ENCODE peak calls at places on chromosomes 11 and 22, in five cellular contexts. E is brain microvascular endothelial cell, O is uterus, Q is cardiac muscle cell, P is upper lobe of left lung. B is an unnamed sample.
A peak's percentile ranks its signal among the peaks of the same experiment; 100 is the strongest.

GRCh38 chr11:8814209-8814922 is 96.6 kb upstream of the AKIP1 start:
- DNase-seq in P (no peak), E (no peak), Q (no peak), O (no peak), B (no peak)

GRCh38 chr11:96196074-96196787 is 146.8 kb downstream of the MAML2 start:
- DNase-seq in E (no peak), Q (no peak), O (no peak), P (no peak), B (no peak)

GRCh38 chr11:85772700-85773099 is 38.2 kb downstream of the SYTL2 start:
- DNase-seq in Q (peak; percentile 39), P (no peak), O (no peak), E (no peak), B (no peak)

GRCh38 chr11:34890812-34891211 is 25.4 kb downstream of the APIP start:
- DNase-seq in P (no peak), O (no peak), E (peak; percentile 6), Q (peak; percentile 73), B (no peak)

GRCh38 chr11:114296190-114296978 is at the start of gene NNMT:
- DNase-seq in O (peak; percentile 74), Q (peak; percentile 99), E (peak; percentile 90), P (peak; percentile 66), B (no peak)

GRCh38 chr11:72221386-72221785 is 3.2 kb upstream of the INPPL1 start:
- DNase-seq in E (no peak), Q (no peak), P (peak; percentile 52), O (no peak), B (no peak)

GRCh38 chr11:86687083-86687799 is 14.8 kb upstream of the ME3 start:
- DNase-seq in O (no peak), P (no peak), Q (no peak), E (no peak), B (no peak)

GRCh38 chr11:77634724-77635123 is 2.9 kb downstream of the CLNS1A start:
- DNase-seq in P (no peak), Q (no peak), E (no peak), O (no peak), B (no peak)

GRCh38 chr22:19166421-19166820 is 12.1 kb downstream of the SLC25A1 start:
- DNase-seq in E (no peak), O (no peak), P (no peak), Q (no peak), B (no peak)

GRCh38 chr11:130114281-130114680 is 44.6 kb downstream of the APLP2 start:
- DNase-seq in E (no peak), Q (no peak), P (no peak), O (no peak), B (no peak)

GRCh38 chr11:65743928-65744698 is 23.5 kb upstream of the RNASEH2C start:
- DNase-seq in Q (peak; percentile 54), E (no peak), O (no peak), P (peak; percentile 32), B (no peak)

GRCh38 chr11:119531623-119532022 is 108.7 kb upstream of the THY1 start:
- DNase-seq in O (no peak), Q (no peak), E (no peak), P (no peak), B (no peak)

GRCh38 chr11:57778318-57779037 is 16.9 kb downstream of the CTNND1 start:
- DNase-seq in P (peak; percentile 91), E (peak; percentile 100), O (peak; percentile 82), Q (peak; percentile 100), B (no peak)

GRCh38 chr22:17097062-17097461 is 12.3 kb downstream of the IL17RA start:
- DNase-seq in Q (no peak), E (no peak), O (no peak), P (no peak), B (no peak)

GRCh38 chr11:128359515-128359914 is 227.8 kb downstream of the ETS1 start:
- DNase-seq in E (no peak), P (no peak), Q (peak; percentile 61), O (no peak), B (no peak)

GRCh38 chr11:34266987-34267386 is 90.8 kb downstream of the ABTB2 start:
- DNase-seq in P (no peak), E (no peak), Q (peak; percentile 48), O (peak; percentile 46), B (no peak)

GRCh38 chr11:113647856-113648255 is 58.3 kb downstream of the TMPRSS5 start:
- DNase-seq in Q (no peak), E (no peak), O (no peak), P (no peak), B (no peak)

GRCh38 chr11:118894192-118894591 is 10.5 kb downstream of the CXCR5 start:
- DNase-seq in P (no peak), Q (no peak), E (no peak), O (no peak), B (no peak)

GRCh38 chr11:33742249-33742851 is 6.1 kb upstream of the CD59 start:
- DNase-seq in O (no peak), E (no peak), P (no peak), Q (peak; percentile 60), B (no peak)

GRCh38 chr11:2173761-2174160 is 2.1 kb upstream of the TH start:
- DNase-seq in E (no peak), Q (no peak), P (no peak), O (no peak), B (no peak)

GRCh38 chr11:66268210-66268952 is at the start of gene RAB1B:
- DNase-seq in Q (peak; percentile 100), P (peak; percentile 100), E (peak; percentile 99), O (peak; percentile 100), B (peak; percentile 99)

GRCh38 chr11:110463153-110463552 is 33.4 kb downstream of the FDX1 start:
- DNase-seq in O (peak; percentile 56), Q (peak; percentile 82), E (peak; percentile 53), P (peak; percentile 35), B (peak; percentile 2)

GRCh38 chr22:31250740-31251330 is 38.7 kb downstream of the LIMK2 start:
- DNase-seq in Q (peak; percentile 51), P (no peak), O (no peak), E (no peak), B (no peak)
- H3K27ac ChIP-seq in Q (no peak overlapping the region), P (peak overlapping the region; percentile 74), O (no peak overlapping the region), E (no peak overlapping the region), B (no peak overlapping the region)

DNA sequence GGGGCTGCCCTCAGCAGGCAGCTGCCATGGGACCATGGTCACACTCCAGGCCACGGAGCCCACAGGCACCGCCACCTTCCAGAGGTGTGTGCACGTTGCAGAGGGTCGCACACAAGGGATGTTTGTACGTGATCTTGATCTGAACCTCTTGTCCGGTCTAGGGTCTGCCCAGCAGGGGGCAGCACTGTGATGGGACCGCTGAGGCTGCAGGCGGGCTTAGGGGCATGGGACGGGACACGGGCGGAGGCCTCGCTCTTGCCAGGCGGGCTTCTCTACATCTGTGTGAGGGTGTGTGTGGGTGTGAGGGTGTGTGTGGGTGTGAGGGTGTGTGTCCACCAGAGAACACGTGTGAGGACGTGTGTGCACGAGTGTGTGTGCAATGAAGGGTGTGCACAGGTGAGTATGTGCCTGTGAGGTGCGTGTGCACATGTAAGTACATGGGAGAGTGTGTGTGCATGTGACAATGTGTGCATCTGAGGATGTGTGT is 52.4 kb downstream of the CACNA1I start:
- DNase-seq in E (peak; percentile 25), O (no peak), Q (peak; percentile 58), P (peak; percentile 61), B (peak; percentile 63)
- TF ChIP-seq CTCF in E (peak; percentile 78), O (no peak), Q (peak; percentile 60), P (peak; percentile 58), B (peak; percentile 72)

DNA sequence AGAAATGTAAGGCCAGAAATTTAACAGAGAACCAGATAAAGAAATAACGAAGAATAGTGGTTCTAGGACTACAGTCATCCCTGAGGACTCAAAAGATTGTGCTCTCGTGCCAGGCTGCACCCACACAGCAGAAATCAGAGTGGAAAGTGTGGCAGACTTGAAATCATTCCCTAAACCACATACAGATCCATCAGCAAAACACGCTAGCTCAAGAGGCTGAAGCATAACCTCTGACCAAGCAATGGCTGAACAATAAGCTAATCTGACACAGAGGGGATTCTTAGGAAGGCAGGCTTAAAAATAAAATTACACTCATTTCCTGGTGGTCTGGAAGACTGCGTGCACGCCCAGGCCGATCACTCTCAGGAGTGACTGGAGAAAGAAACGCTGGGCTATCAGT is 19.0 kb downstream of the NCF4 start:
- DNase-seq in Q (peak; percentile 62), E (no peak), O (no peak), P (no peak), B (no peak)
- H3K27me3 ChIP-seq in Q (peaks cover 3% of the 10 kb centered on the region), E (no peaks in the 10 kb centered on the region), O (no peaks in the 10 kb centered on the region), P (no peaks in the 10 kb centered on the region), B (no peaks in the 10 kb centered on the region)

GRCh38 chr22:22233081-22233480 is 11.5 kb upstream of the VPREB1 start:
- DNase-seq in O (no peak), E (no peak), P (no peak), Q (no peak), B (no peak)

GRCh38 chr22:22228421-22228820 is 16.2 kb upstream of the VPREB1 start:
- DNase-seq in O (no peak), Q (no peak), E (no peak), P (no peak), B (no peak)

GRCh38 chr22:22228921-22229320 is 15.7 kb upstream of the VPREB1 start:
- DNase-seq in O (no peak), E (no peak), Q (no peak), P (no peak), B (no peak)

GRCh38 chr22:22230438-22230837 is 14.1 kb upstream of the VPREB1 start:
- DNase-seq in O (no peak), P (no peak), E (no peak), Q (no peak), B (no peak)

DNA sequence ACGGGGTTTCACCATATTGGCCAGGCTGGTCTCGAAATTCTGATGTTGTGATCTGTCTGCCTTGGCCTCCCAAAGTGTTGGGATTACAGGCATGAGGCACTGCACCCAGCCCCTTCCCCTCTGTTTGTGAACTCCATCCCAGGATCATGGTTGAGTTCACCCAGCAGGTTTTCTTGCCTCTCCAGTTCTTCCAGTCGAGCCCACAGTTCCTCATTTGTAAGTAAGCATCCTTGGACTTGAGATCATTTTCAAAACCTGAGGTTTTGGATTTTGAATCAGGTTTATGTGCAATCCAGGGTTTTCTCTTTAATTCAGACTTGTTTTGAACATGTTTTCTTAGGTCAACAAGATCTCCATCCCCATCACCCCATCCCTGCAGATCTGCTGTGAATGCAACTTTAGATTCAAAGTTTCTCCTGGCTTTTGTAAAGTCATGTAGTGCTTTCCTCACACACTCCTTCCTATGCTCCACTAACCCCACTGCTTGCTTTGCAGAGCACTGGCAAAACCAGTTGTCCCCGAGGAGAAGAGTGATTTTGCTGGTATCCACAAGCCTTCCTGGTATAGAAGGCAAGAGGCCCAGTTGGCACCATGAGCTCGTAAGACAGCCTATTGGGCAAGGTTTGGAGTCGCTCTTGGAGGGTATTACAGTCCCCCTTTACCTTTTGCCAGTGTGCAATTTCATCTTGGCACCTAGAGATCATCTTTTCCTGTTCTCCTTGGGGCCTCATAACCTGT is 14.7 kb upstream of the VPREB1 start:
- DNase-seq in E (no peak), P (no peak), O (no peak), Q (no peak), B (no peak)
- H3K27ac ChIP-seq in E (no peak overlapping the region), P (no peak overlapping the region), O (no peak overlapping the region), Q (no peak overlapping the region), B (no peak overlapping the region)

GRCh38 chr11:894575-895201 is 15.9 kb downstream of the CHID1 start:
- DNase-seq in Q (no peak), E (no peak), O (no peak), P (no peak), B (no peak)
- TF ChIP-seq CTCF in Q (no peak), E (peak; percentile 39), O (no peak), P (no peak), B (no peak)

B was measured in CD4-positive, alpha-beta T cell.